ENCODE peak calls at places on chromosomes 5 and 9, in six cellular contexts. X is HEK293T; Y is stimulated activated effector memory CD8-positive, alpha-beta T cell treated with anti-CD3 and anti-CD28 coated beads, Interleukin-12 subunit alpha, Interleukin-12 subunit beta, amount 100 ng/mL, for 72 hours; A is Right ventricle myocardium superior; U is aorta; K is GM18507. Q is an unnamed sample.

GRCh38 chr5:126867237-126867636 is 90.3 kb downstream of the LMNB1 start:
- DNase-seq in X (no peak), Y (no peak), A (no peak), U (no peak), K (no peak), Q (no peak)

GRCh38 chr5:42807722-42808447 is 3.8 kb downstream of the SELENOP start:
- DNase-seq in X (no peak), Y (no peak), A (no peak), U (no peak), K (no peak), Q (no peak)

GRCh38 chr9:18708429-18708828 is 234.5 kb downstream of the ADAMTSL1 start:
- DNase-seq in X (no peak), Y (no peak), A (no peak), U (no peak), K (no peak), Q (no peak)

GRCh38 chr5:35956429-35956828 is 18.0 kb upstream of the CAPSL start:
- DNase-seq in X (no peak), Y (no peak), A (no peak), U (no peak), K (no peak), Q (no peak)

GRCh38 chr9:80156725-80157124 is 585.0 kb downstream of the TLE4 start:
- DNase-seq in X (no peak), Y (no peak), A (no peak), U (no peak), K (no peak), Q (no peak)

GRCh38 chr9:20781086-20781485 is 97.0 kb downstream of the FOCAD start:
- DNase-seq in X (no peak), Y (no peak), A (no peak), U (no peak), K (no peak), Q (no peak)

GRCh38 chr5:177602458-177602830 is 2.5 kb downstream of the B4GALT7 start:
- DNase-seq in X (no peak), Y (no peak), A (no peak), U (no peak), K (no peak), Q (no peak)

GRCh38 chr5:95148453-95148852 is 136.4 kb downstream of the MCTP1 start:
- DNase-seq in X (no peak), Y (no peak), A (no peak), U (no peak), K (no peak), Q (peak)

GRCh38 chr9:135240222-135240621 is 152.8 kb downstream of the OLFM1 start:
- DNase-seq in X (no peak), Y (no peak), A (peak), U (peak), K (no peak), Q (no peak)

GRCh38 chr5:172769598-172770373 is 1.2 kb downstream of the DUSP1 start:
- DNase-seq in X (no peak), Y (no peak), A (peak), U (peak), K (no peak), Q (no peak)

GRCh38 chr9:91898451-91899433 is 51.3 kb downstream of the ROR2 start:
- DNase-seq in X (no peak), Y (no peak), A (no peak), U (no peak), K (no peak), Q (no peak)

GRCh38 chr5:169576181-169576598 is 7.4 kb upstream of the SPDL1 start:
- DNase-seq in X (no peak), Y (no peak), A (no peak), U (no peak), K (no peak), Q (peak)

GRCh38 chr5:151812757-151813309 is 41.1 kb downstream of the G3BP1 start:
- DNase-seq in X (no peak), Y (no peak), A (no peak), U (no peak), K (no peak), Q (no peak)

GRCh38 chr5:93342563-93343061 is 238.4 kb downstream of the NR2F1-AS1 start:
- DNase-seq in X (no peak), Y (no peak), A (no peak), U (no peak), K (no peak), Q (no peak)

GRCh38 chr5:72478276-72478675 is 28.9 kb downstream of the ZNF366 start:
- DNase-seq in X (no peak), Y (no peak), A (no peak), U (no peak), K (no peak), Q (no peak)

GRCh38 chr5:164355267-164355830 is 849.9 kb downstream of the MAT2B start:
- DNase-seq in X (peak), Y (no peak), A (no peak), U (no peak), K (no peak), Q (no peak)

GRCh38 chr9:126985870-126986498 is 71.4 kb downstream of the RALGPS1 start:
- DNase-seq in X (no peak), Y (peak), A (peak), U (no peak), K (peak), Q (peak)

GRCh38 chr5:72106922-72107873 is at the start of gene MAP1B:
- DNase-seq in X (peak), Y (no peak), A (peak), U (peak), K (no peak), Q (no peak)

GRCh38 chr9:131395027-131395744 is 1.3 kb downstream of the PRRC2B start:
- DNase-seq in X (no peak), Y (peak), A (peak), U (peak), K (no peak), Q (no peak)